ENCODE peak calls at places on chromosomes 13 and 19, in eight cellular contexts. One of them, this sample, is unnamed. For H3K4me1, the result is how much of the 10 kb centered on the place peaks cover.

GRCh38 chr13:32142115-32142514 is 110.5 kb downstream of the FRY start:
- DNase-seq in fibroblast of lung: no peak
- DNase-seq in neuronal stem cell: no peak
- DNase-seq in cardiac muscle cell: no peak
- DNase-seq in stomach: no peak
- DNase-seq in uterus: no peak
- DNase-seq in CD8-positive, alpha-beta memory T cell: no peak
- DNase-seq in ovary: no peak
- DNase-seq in this sample: no peak

GRCh38 chr13:108834193-108834592 is 204.8 kb downstream of the MYO16 start:
- DNase-seq in fibroblast of lung: no peak
- DNase-seq in neuronal stem cell: no peak
- DNase-seq in cardiac muscle cell: no peak
- DNase-seq in stomach: no peak
- DNase-seq in uterus: no peak
- DNase-seq in CD8-positive, alpha-beta memory T cell: no peak
- DNase-seq in ovary: no peak
- DNase-seq in this sample: no peak

GRCh38 chr13:114066956-114067355 is 65.5 kb downstream of the RASA3 start:
- DNase-seq in fibroblast of lung: no peak
- DNase-seq in neuronal stem cell: no peak
- DNase-seq in cardiac muscle cell: no peak
- DNase-seq in stomach: no peak
- DNase-seq in uterus: no peak
- DNase-seq in CD8-positive, alpha-beta memory T cell: no peak
- DNase-seq in ovary: no peak
- DNase-seq in this sample: no peak

GRCh38 chr13:43132228-43132627 is 108.8 kb downstream of the DNAJC15 start:
- DNase-seq in fibroblast of lung: peak
- DNase-seq in neuronal stem cell: peak
- DNase-seq in cardiac muscle cell: peak
- DNase-seq in stomach: peak
- DNase-seq in uterus: no peak
- DNase-seq in CD8-positive, alpha-beta memory T cell: no peak
- DNase-seq in ovary: no peak
- DNase-seq in this sample: no peak

GRCh38 chr19:7395360-7395781 is 46.6 kb downstream of the ARHGEF18 start:
- DNase-seq in fibroblast of lung: no peak
- DNase-seq in neuronal stem cell: no peak
- DNase-seq in cardiac muscle cell: peak
- DNase-seq in stomach: no peak
- DNase-seq in uterus: no peak
- DNase-seq in CD8-positive, alpha-beta memory T cell: no peak
- DNase-seq in ovary: no peak
- DNase-seq in this sample: no peak

GRCh38 chr13:67803118-67803517 is 573.0 kb upstream of the PCDH9 start:
- DNase-seq in fibroblast of lung: no peak
- DNase-seq in neuronal stem cell: no peak
- DNase-seq in cardiac muscle cell: no peak
- DNase-seq in stomach: no peak
- DNase-seq in uterus: no peak
- DNase-seq in CD8-positive, alpha-beta memory T cell: no peak
- DNase-seq in ovary: no peak
- DNase-seq in this sample: no peak

GRCh38 chr13:93398167-93398566 is 171.6 kb downstream of the GPC6 start:
- DNase-seq in fibroblast of lung: peak
- DNase-seq in neuronal stem cell: no peak
- DNase-seq in cardiac muscle cell: peak
- DNase-seq in stomach: no peak
- DNase-seq in uterus: no peak
- DNase-seq in CD8-positive, alpha-beta memory T cell: no peak
- DNase-seq in ovary: no peak
- DNase-seq in this sample: no peak

GRCh38 chr13:20391597-20392452 is 133.8 kb downstream of the CRYL1 start:
- DNase-seq in fibroblast of lung: no peak
- DNase-seq in neuronal stem cell: no peak
- DNase-seq in cardiac muscle cell: no peak
- DNase-seq in stomach: no peak
- DNase-seq in uterus: no peak
- DNase-seq in CD8-positive, alpha-beta memory T cell: no peak
- DNase-seq in ovary: no peak
- DNase-seq in this sample: no peak

GRCh38 chr13:68185767-68186166 is 955.6 kb upstream of the PCDH9 start:
- DNase-seq in fibroblast of lung: peak
- DNase-seq in neuronal stem cell: no peak
- DNase-seq in cardiac muscle cell: no peak
- DNase-seq in stomach: no peak
- DNase-seq in uterus: no peak
- DNase-seq in CD8-positive, alpha-beta memory T cell: no peak
- DNase-seq in ovary: no peak
- DNase-seq in this sample: no peak

GRCh38 chr19:19568802-19569756 is 31.0 kb downstream of the CILP2 start:
- DNase-seq in fibroblast of lung: no peak
- DNase-seq in neuronal stem cell: no peak
- DNase-seq in cardiac muscle cell: peak
- DNase-seq in stomach: no peak
- DNase-seq in uterus: no peak
- DNase-seq in CD8-positive, alpha-beta memory T cell: no peak
- DNase-seq in ovary: no peak
- DNase-seq in this sample: no peak

GRCh38 chr13:97241761-97242160 is 19.6 kb downstream of the MBNL2 start:
- DNase-seq in fibroblast of lung: no peak
- DNase-seq in neuronal stem cell: no peak
- DNase-seq in cardiac muscle cell: no peak
- DNase-seq in stomach: no peak
- DNase-seq in uterus: no peak
- DNase-seq in CD8-positive, alpha-beta memory T cell: no peak
- DNase-seq in ovary: no peak
- DNase-seq in this sample: no peak

GRCh38 chr13:97239306-97239705 is 17.2 kb downstream of the MBNL2 start:
- DNase-seq in fibroblast of lung: no peak
- DNase-seq in neuronal stem cell: no peak
- DNase-seq in cardiac muscle cell: no peak
- DNase-seq in stomach: no peak
- DNase-seq in uterus: no peak
- DNase-seq in CD8-positive, alpha-beta memory T cell: no peak
- DNase-seq in ovary: no peak
- DNase-seq in this sample: no peak

GRCh38 chr13:97240789-97241734 is 18.9 kb downstream of the MBNL2 start:
- DNase-seq in fibroblast of lung: no peak
- DNase-seq in neuronal stem cell: no peak
- DNase-seq in cardiac muscle cell: no peak
- DNase-seq in stomach: no peak
- DNase-seq in uterus: no peak
- DNase-seq in CD8-positive, alpha-beta memory T cell: no peak
- DNase-seq in ovary: no peak
- DNase-seq in this sample: no peak

GRCh38 chr13:97238883-97239282 is 16.8 kb downstream of the MBNL2 start:
- DNase-seq in fibroblast of lung: no peak
- DNase-seq in neuronal stem cell: no peak
- DNase-seq in cardiac muscle cell: no peak
- DNase-seq in stomach: no peak
- DNase-seq in uterus: no peak
- DNase-seq in CD8-positive, alpha-beta memory T cell: no peak
- DNase-seq in ovary: no peak
- DNase-seq in this sample: no peak

GRCh38 chr13:97239943-97240788 is 18.0 kb downstream of the MBNL2 start:
- DNase-seq in fibroblast of lung: no peak
- DNase-seq in neuronal stem cell: no peak
- DNase-seq in cardiac muscle cell: no peak
- DNase-seq in stomach: no peak
- DNase-seq in uterus: no peak
- DNase-seq in CD8-positive, alpha-beta memory T cell: no peak
- DNase-seq in ovary: no peak
- DNase-seq in this sample: no peak
- H3K4me3 ChIP-seq in fibroblast of lung: no peak
- H3K4me3 ChIP-seq in neuronal stem cell: no peak
- H3K4me3 ChIP-seq in cardiac muscle cell: no peak
- H3K4me3 ChIP-seq in stomach: no peak
- H3K4me3 ChIP-seq in uterus: no peak
- H3K4me3 ChIP-seq in CD8-positive, alpha-beta memory T cell: no peak
- H3K4me3 ChIP-seq in ovary: no peak
- H3K4me3 ChIP-seq in this sample: no peak

DNA sequence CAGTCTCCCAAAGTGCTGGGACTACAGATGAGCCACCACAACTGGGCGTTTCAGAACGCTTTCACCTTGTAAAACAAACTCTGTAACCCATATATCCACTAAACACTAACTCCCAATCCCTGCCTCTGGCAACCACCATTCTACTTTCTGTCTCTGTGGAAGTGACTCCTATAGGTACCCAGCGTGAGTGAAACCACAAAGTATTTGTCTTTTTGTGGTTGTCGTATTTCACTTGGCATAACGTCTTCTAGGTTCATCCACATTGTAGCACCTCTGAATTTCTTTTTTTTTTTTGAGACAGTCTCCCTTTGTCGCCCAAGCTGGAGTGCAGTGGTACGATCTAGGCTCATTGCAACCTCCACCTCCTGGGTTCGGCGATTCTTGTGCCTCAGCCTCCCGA is 44.8 kb downstream of the BRD4 start:
- DNase-seq in fibroblast of lung: no peak
- DNase-seq in neuronal stem cell: no peak
- DNase-seq in cardiac muscle cell: no peak
- DNase-seq in stomach: no peak
- DNase-seq in uterus: no peak
- DNase-seq in CD8-positive, alpha-beta memory T cell: no peak
- DNase-seq in ovary: no peak
- DNase-seq in this sample: no peak
- H3K4me1 ChIP-seq in fibroblast of lung: under half
- H3K4me1 ChIP-seq in neuronal stem cell: under half
- H3K4me1 ChIP-seq in cardiac muscle cell: half or more
- H3K4me1 ChIP-seq in stomach: half or more
- H3K4me1 ChIP-seq in uterus: under half
- H3K4me1 ChIP-seq in CD8-positive, alpha-beta memory T cell: half or more
- H3K4me1 ChIP-seq in ovary: half or more
- H3K4me1 ChIP-seq in this sample: half or more

GRCh38 chr13:41137241-41137640 is 4.6 kb upstream of the KBTBD6 start:
- DNase-seq in fibroblast of lung: no peak
- DNase-seq in neuronal stem cell: no peak
- DNase-seq in cardiac muscle cell: no peak
- DNase-seq in stomach: no peak
- DNase-seq in uterus: no peak
- DNase-seq in CD8-positive, alpha-beta memory T cell: no peak
- DNase-seq in ovary: no peak
- DNase-seq in this sample: no peak

GRCh38 chr13:41144576-41144975 is 12.0 kb upstream of the KBTBD6 start:
- DNase-seq in fibroblast of lung: no peak
- DNase-seq in neuronal stem cell: no peak
- DNase-seq in cardiac muscle cell: peak
- DNase-seq in stomach: no peak
- DNase-seq in uterus: no peak
- DNase-seq in CD8-positive, alpha-beta memory T cell: no peak
- DNase-seq in ovary: no peak
- DNase-seq in this sample: no peak

GRCh38 chr13:41137951-41138350 is 5.3 kb upstream of the KBTBD6 start:
- DNase-seq in fibroblast of lung: peak
- DNase-seq in neuronal stem cell: no peak
- DNase-seq in cardiac muscle cell: peak
- DNase-seq in stomach: no peak
- DNase-seq in uterus: no peak
- DNase-seq in CD8-positive, alpha-beta memory T cell: no peak
- DNase-seq in ovary: no peak
- DNase-seq in this sample: no peak

GRCh38 chr13:41136396-41137031 is 3.9 kb upstream of the KBTBD6 start:
- DNase-seq in fibroblast of lung: no peak
- DNase-seq in neuronal stem cell: no peak
- DNase-seq in cardiac muscle cell: no peak
- DNase-seq in stomach: no peak
- DNase-seq in uterus: no peak
- DNase-seq in CD8-positive, alpha-beta memory T cell: no peak
- DNase-seq in ovary: no peak
- DNase-seq in this sample: no peak

DNA sequence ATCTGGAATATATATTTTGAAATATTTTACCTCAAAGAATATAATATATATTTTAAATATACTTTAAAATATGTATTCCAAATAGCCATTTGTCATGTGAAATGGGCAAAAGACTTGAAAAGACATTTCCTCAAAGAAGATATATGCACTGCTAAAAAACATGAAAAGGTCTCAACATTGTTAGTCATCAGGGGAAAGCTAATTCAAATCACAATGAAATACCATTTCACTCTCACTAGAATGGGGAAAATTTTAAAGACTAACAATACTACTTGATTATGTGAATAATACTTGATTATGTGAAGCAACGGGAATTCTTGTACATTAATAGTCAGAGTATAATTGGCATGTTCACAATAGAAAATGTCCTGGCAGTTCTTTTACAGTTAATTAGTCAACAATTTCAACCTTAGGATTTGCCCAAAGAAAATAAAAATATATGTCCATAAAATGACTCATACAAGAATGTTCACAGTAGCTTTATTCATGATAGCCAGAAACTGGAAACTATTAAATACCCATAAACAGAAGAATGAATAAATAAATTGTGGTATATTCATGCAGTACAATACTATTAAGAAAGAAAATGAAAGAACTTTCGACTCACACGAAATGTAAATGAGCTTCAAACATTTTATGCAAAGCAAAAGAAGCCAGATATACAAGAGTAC is 6.8 kb upstream of the KBTBD6 start:
- DNase-seq in fibroblast of lung: peak
- DNase-seq in neuronal stem cell: no peak
- DNase-seq in cardiac muscle cell: no peak
- DNase-seq in stomach: no peak
- DNase-seq in uterus: no peak
- DNase-seq in CD8-positive, alpha-beta memory T cell: no peak
- DNase-seq in ovary: no peak
- DNase-seq in this sample: no peak
- H3K4me3 ChIP-seq in fibroblast of lung: peak
- H3K4me3 ChIP-seq in neuronal stem cell: no peak
- H3K4me3 ChIP-seq in cardiac muscle cell: no peak
- H3K4me3 ChIP-seq in stomach: no peak
- H3K4me3 ChIP-seq in uterus: no peak
- H3K4me3 ChIP-seq in CD8-positive, alpha-beta memory T cell: no peak
- H3K4me3 ChIP-seq in ovary: no peak
- H3K4me3 ChIP-seq in this sample: no peak

GRCh38 chr13:40456979-40457553 is 209.4 kb downstream of the FOXO1 start:
- DNase-seq in fibroblast of lung: no peak
- DNase-seq in neuronal stem cell: no peak
- DNase-seq in cardiac muscle cell: no peak
- DNase-seq in stomach: no peak
- DNase-seq in uterus: no peak
- DNase-seq in CD8-positive, alpha-beta memory T cell: no peak
- DNase-seq in ovary: no peak
- DNase-seq in this sample: no peak

GRCh38 chr13:40456397-40456958 is 210.0 kb downstream of the FOXO1 start:
- DNase-seq in fibroblast of lung: no peak
- DNase-seq in neuronal stem cell: no peak
- DNase-seq in cardiac muscle cell: no peak
- DNase-seq in stomach: no peak
- DNase-seq in uterus: no peak
- DNase-seq in CD8-positive, alpha-beta memory T cell: no peak
- DNase-seq in ovary: no peak
- DNase-seq in this sample: no peak

GRCh38 chr13:40460116-40460515 is 206.3 kb downstream of the FOXO1 start:
- DNase-seq in fibroblast of lung: no peak
- DNase-seq in neuronal stem cell: no peak
- DNase-seq in cardiac muscle cell: no peak
- DNase-seq in stomach: no peak
- DNase-seq in uterus: no peak
- DNase-seq in CD8-positive, alpha-beta memory T cell: no peak
- DNase-seq in ovary: no peak
- DNase-seq in this sample: no peak

GRCh38 chr13:40458283-40459031 is 208.0 kb downstream of the FOXO1 start:
- DNase-seq in fibroblast of lung: no peak
- DNase-seq in neuronal stem cell: no peak
- DNase-seq in cardiac muscle cell: no peak
- DNase-seq in stomach: no peak
- DNase-seq in uterus: no peak
- DNase-seq in CD8-positive, alpha-beta memory T cell: no peak
- DNase-seq in ovary: no peak
- DNase-seq in this sample: no peak

GRCh38 chr13:40457844-40458243 is 208.6 kb downstream of the FOXO1 start:
- DNase-seq in fibroblast of lung: no peak
- DNase-seq in neuronal stem cell: no peak
- DNase-seq in cardiac muscle cell: no peak
- DNase-seq in stomach: no peak
- DNase-seq in uterus: no peak
- DNase-seq in CD8-positive, alpha-beta memory T cell: no peak
- DNase-seq in ovary: no peak
- DNase-seq in this sample: no peak
- H3K4me1 ChIP-seq in fibroblast of lung: under half
- H3K4me1 ChIP-seq in neuronal stem cell: under half
- H3K4me1 ChIP-seq in cardiac muscle cell: under half
- H3K4me1 ChIP-seq in stomach: under half
- H3K4me1 ChIP-seq in uterus: under half
- H3K4me1 ChIP-seq in CD8-positive, alpha-beta memory T cell: under half
- H3K4me1 ChIP-seq in ovary: under half
- H3K4me1 ChIP-seq in this sample: under half

This sample was measured in CD4-positive, alpha-beta memory T cell.